ENCODE peak calls at places on chromosomes 12 and 14, in five cellular contexts. T is Peyer's patch, M is A549, N is GM12892, X is sigmoid colon. J is an unnamed sample.

GRCh38 chr12:79073506-79073905 is 208.9 kb downstream of the SYT1 start:
- DNase-seq in T (no peak), M (no peak), N (no peak), X (no peak), J (no peak)

GRCh38 chr14:64298773-64299172 is 4.6 kb upstream of the ESR2 start:
- DNase-seq in T (no peak), M (peak), N (no peak), X (no peak), J (peak)

GRCh38 chr14:62002636-62003035 is 240.4 kb downstream of the SNAPC1 start:
- DNase-seq in T (no peak), M (no peak), N (no peak), X (no peak), J (no peak)

GRCh38 chr12:110035534-110036104 is 12.7 kb downstream of the C12orf76 start:
- DNase-seq in T (no peak), M (no peak), N (no peak), X (no peak), J (no peak)

GRCh38 chr14:65286443-65286842 is 126.1 kb upstream of the FUT8 start:
- DNase-seq in T (peak), M (peak), N (no peak), X (no peak), J (peak)

GRCh38 chr12:131736807-131737484 is 26.1 kb downstream of the SFSWAP start:
- DNase-seq in T (no peak), M (peak), N (no peak), X (no peak), J (no peak)

GRCh38 chr14:90419200-90419599 is 22.4 kb downstream of the CALM1 start:
- DNase-seq in T (no peak), M (peak), N (no peak), X (peak), J (no peak)

GRCh38 chr14:102058931-102059330 is 27.9 kb downstream of the HSP90AA1 start:
- DNase-seq in T (no peak), M (no peak), N (no peak), X (no peak), J (no peak)

GRCh38 chr14:76917759-76918175 is 91.6 kb downstream of the LRRC74A start:
- DNase-seq in T (no peak), M (no peak), N (no peak), X (peak), J (no peak)

GRCh38 chr12:49616533-49617219 is 6.7 kb upstream of the PRPF40B start:
- DNase-seq in T (no peak), M (no peak), N (no peak), X (no peak), J (no peak)

GRCh38 chr12:131830335-131831020 is 2.3 kb downstream of the MMP17 start:
- DNase-seq in T (peak), M (peak), N (peak), X (peak), J (peak)

GRCh38 chr12:96448287-96448686 is 41.1 kb upstream of the CFAP54 start:
- DNase-seq in T (no peak), M (no peak), N (no peak), X (no peak), J (no peak)

GRCh38 chr12:19369691-19370148 is 69.6 kb upstream of the AEBP2 start:
- DNase-seq in T (no peak), M (no peak), N (no peak), X (no peak), J (no peak)

GRCh38 chr14:78154827-78155226 is 15.3 kb upstream of the NRXN3 start:
- DNase-seq in T (no peak), M (peak), N (no peak), X (no peak), J (peak)

GRCh38 chr12:8156845-8157244 is at the start of gene ZNF705A:
- DNase-seq in T (no peak), M (peak), N (no peak), X (no peak), J (no peak)

GRCh38 chr12:51726931-51727330 is 121.6 kb downstream of the FIGNL2 start:
- DNase-seq in T (no peak), M (no peak), N (no peak), X (no peak), J (no peak)

GRCh38 chr12:82800185-82800584 is 113.5 kb downstream of the TMTC2 start:
- DNase-seq in T (no peak), M (no peak), N (no peak), X (no peak), J (no peak)

GRCh38 chr14:33839193-33840076 is 111.4 kb downstream of the EGLN3 start:
- DNase-seq in T (no peak), M (peak), N (no peak), X (no peak), J (peak)

GRCh38 chr12:106139422-106140141 is 828 bp upstream of the NUAK1 start:
- DNase-seq in T (no peak), M (peak), N (no peak), X (peak), J (no peak)
- TF ChIP-seq POLR2A in T (no peak), M (peak), N (no peak), X (peak), J (no peak)

DNA sequence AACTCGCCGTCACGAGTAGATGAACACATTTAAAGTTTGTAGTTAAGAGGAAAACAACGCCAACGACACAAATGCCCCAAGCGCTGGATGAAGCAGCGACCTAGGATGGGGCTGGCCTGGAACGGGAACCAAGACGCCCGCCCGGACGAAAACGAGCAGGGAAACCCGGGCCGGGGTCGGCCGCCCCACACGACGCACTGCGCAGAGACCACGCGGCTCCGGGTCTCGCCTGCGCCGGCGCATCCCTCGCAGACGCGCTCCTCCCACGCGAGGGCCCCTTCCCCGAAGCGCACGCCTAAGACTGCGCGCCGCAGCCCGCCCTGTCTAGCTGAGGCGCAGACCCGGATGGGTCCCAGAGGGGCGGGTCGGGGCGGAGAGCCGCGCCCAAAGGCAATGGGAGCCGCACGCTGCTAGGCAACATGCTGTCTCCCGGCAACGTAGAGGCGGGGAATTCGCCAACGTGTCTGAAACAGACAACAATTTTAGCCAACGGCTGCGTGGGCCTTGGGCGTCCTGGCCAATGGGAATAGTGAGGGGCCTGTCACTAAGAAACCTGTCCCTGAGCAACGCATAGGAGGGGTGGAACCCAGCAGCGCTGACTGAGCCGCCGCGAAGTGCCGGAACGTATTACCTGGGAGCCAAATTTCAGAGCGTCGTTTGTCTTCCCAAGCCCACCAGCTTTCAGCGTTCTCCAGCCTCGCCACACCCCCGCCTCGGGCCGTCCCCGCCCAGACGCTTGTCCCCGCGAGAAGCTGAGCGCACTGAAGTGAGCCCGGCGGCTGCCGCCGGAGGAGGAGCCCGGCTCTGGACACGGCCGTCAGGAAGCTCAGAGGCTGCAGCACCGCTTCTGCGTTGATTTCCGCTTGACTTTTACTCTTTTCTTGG is 21.0 kb upstream of the CHFR start:
- DNase-seq in T (peak), M (no peak), N (peak), X (peak), J (peak)
- TF ChIP-seq POLR2A in T (no peak), M (no peak), N (no peak), X (peak), J (no peak)

DNA sequence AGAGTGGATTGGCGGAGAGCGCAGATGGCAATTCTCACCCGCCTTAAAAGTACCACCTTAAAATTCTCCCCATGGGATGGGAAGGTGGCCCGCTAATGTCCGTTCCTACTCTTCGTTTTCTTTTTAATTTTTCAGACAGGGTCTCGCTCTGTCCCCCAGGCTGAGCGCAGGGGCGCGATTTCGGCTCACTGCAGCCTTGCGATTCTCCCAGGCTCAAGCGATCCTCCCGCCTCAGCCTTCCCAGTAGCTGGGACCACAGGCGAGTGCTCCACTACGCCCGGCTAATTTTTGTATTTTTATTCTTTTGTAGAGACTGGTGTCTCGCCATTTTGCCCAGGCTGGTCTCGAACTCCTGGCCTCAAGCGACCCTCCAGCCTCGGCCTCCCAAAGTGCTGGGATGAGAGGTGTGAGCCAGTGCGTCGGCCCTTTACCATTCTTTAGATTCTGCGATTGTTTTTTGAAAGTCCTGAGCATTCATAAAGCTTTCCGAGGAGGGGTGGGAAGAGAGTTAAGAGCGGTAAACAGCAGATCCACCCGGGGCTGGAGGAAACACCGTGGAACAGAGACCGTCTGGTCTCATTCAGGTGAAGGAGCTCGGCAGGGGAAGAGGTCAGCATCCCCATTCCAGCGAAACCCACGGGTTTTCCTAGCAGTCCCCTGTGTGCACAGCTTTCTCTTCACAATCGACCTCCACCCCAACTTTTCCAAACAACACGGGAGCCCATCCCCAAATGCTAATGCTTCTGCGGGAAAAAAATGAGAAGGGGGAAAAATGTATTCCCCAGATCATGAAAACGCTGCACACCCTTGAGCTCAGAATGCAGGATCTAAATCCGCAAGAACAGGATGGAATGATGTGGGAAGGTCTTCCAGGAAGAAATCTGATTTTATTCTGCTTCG is 129.2 kb downstream of the NDUFA12 start:
- DNase-seq in T (no peak), M (no peak), N (no peak), X (no peak), J (no peak)
- TF ChIP-seq POLR2A in T (no peak), M (no peak), N (no peak), X (no peak), J (no peak)

GRCh38 chr14:86938356-86938755 is 1054.6 kb downstream of the GALC start:
- DNase-seq in T (no peak), M (no peak), N (no peak), X (no peak), J (no peak)
- TF ChIP-seq POLR2A in T (no peak), M (no peak), N (no peak), X (no peak), J (no peak)

DNA sequence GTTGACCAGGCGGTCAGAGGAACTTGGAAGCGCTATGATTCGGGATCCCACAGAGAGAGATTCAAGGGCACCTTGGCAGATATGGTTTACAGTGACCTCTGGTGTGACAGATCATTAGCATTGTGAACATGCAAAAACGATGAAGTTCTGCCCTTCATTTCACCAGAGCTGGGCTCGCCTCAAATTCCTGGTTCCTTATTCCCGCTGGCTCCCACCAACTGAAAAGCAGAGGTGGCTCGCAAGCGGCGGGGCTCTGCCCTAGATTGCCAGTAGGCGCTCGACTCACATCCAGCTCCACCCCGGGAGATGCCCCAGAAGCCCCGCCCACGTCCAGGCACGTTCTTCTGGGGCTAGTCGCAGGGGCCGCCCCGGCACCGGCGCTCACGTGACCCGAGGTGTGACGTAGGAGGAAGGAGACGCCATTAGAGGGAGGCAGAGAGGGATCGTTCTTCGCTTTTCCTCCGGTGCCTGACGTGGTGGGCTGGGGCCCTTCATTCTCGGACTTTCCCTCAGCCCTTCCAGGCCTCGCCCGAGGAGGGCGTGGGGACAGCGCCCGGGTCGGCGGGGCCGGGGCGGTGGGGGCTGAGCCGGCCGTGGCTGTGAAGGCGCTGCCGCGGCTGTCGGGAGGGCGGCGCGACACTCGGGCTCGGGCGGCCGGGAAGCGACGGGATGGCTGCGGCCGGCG is at the start of gene RAB21:
- DNase-seq in T (peak), M (peak), N (peak), X (peak), J (peak)
- TF ChIP-seq POLR2A in T (peak), M (peak), N (peak), X (peak), J (peak)

GRCh38 chr12:121011820-121012219 is 4.5 kb downstream of the C12orf43 start:
- DNase-seq in T (no peak), M (no peak), N (no peak), X (no peak), J (no peak)

GRCh38 chr12:121018860-121019259 is 2.6 kb upstream of the C12orf43 start:
- DNase-seq in T (no peak), M (no peak), N (no peak), X (no peak), J (no peak)

GRCh38 chr12:121017966-121018491 is 1.7 kb upstream of the C12orf43 start:
- DNase-seq in T (no peak), M (no peak), N (no peak), X (no peak), J (no peak)

GRCh38 chr12:121013715-121014114 is 2.6 kb downstream of the C12orf43 start:
- DNase-seq in T (no peak), M (peak), N (no peak), X (no peak), J (peak)

DNA sequence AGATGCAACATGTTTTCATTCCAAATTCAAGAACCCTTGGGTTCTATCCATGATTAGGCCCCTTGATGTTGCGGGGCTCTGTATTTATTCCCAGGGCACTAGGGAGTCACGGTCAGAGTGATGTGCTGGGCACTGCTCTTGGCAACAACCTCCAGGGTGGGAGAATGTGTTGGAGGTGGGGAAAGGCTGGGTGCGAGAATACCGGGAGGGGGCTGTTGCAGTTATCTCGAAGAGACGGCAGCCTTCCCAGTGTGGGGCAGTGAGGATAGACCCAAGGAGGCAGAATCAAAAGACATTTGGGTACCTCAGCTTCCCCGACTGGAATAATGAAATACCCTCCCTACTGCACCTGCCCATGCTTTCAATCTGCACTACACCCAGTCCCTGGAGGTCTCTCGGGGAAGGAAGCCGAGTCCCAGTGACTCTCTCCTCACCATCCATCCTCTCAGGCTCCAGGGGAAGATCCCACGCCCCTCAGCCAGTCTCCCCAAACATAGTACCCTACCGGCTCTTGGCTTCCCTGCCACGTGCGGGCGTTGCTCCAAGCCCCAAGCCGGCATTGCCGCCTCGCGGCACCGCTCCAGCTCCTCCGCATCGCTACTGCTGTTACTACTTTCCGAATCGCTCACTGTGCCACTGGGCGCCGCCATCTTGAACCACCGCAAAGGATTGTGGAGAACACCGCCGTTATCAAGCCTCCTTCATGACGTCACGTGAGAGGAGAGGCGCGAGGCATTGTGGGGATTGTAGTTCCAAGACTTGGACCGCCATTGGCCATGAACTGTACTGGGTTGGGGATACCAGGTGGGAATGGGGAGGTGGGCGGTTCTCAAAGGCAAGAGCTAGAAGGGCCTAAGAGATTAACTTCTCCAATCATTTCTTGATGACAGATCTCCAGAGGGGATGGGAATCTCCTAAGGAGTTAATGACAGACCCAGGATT is at the start of gene C12orf43:
- DNase-seq in T (peak), M (peak), N (peak), X (peak), J (peak)
- TF ChIP-seq POLR2A in T (no peak), M (peak), N (peak), X (no peak), J (peak)

GRCh38 chr12:88925370-88925915 is 345.2 kb upstream of the KITLG start:
- DNase-seq in T (no peak), M (no peak), N (no peak), X (no peak), J (no peak)

GRCh38 chr12:88921890-88922532 is 341.7 kb upstream of the KITLG start:
- DNase-seq in T (no peak), M (no peak), N (no peak), X (no peak), J (no peak)

GRCh38 chr12:88924162-88924561 is 343.9 kb upstream of the KITLG start:
- DNase-seq in T (no peak), M (no peak), N (no peak), X (no peak), J (no peak)

GRCh38 chr12:88922816-88923215 is 342.5 kb upstream of the KITLG start:
- DNase-seq in T (no peak), M (no peak), N (no peak), X (no peak), J (no peak)

DNA sequence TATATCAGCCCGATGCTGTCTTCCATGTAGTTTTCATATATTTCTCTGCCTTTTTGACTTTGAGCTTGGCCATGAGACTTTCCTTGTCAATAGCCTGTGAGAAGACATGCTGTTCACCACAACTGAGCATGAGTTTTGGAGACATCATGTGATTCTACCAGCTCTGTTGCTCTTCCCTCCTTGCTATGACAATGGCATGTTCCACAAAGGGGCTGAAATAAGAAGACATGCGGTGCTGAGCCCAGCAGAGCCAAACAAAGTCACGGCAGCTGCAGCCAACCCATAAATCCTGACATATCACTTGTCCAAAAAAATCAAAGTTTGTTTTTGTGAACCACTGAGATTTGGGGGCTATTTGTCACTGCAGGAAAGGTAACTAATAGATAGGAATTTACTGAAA is 343.4 kb upstream of the KITLG start:
- DNase-seq in T (no peak), M (no peak), N (no peak), X (no peak), J (no peak)
- TF ChIP-seq POLR2A in T (no peak), M (no peak), N (no peak), X (no peak), J (no peak)

GRCh38 chr12:104137175-104137901 is 672 bp downstream of the NFYB start:
- DNase-seq in T (peak), M (peak), N (peak), X (peak), J (peak)
- TF ChIP-seq POLR2A in T (no peak), M (peak), N (peak), X (no peak), J (no peak)

GRCh38 chr14:53217283-53217994 is 64.3 kb upstream of the DDHD1 start:
- DNase-seq in T (peak), M (peak), N (peak), X (peak), J (peak)
- TF ChIP-seq POLR2A in T (no peak), M (no peak), N (peak), X (no peak), J (peak)

J was measured in erythroblast.